ENCODE peak calls at places on chromosomes 16 and 17, in ten cellular contexts. P, R, I, M, Q, O, J, T, E and U are unnamed samples.

GRCh38 chr17:77615672-77616242 is 342.7 kb upstream of the TNRC6C start:
- DNase-seq in T (no peak), O (no peak), M (no peak), E (no peak), P (no peak), J (no peak), I (no peak), Q (no peak), R (no peak), U (no peak)

GRCh38 chr16:67177743-67178699 is 5.7 kb downstream of the MATCAP1 start:
- DNase-seq in R (peak), Q (peak), J (no peak), T (peak), O (no peak), E (peak), M (peak), P (no peak), I (no peak), U (no peak)

GRCh38 chr17:50710025-50710424 is 2.3 kb upstream of the ANKRD40 start:
- DNase-seq in T (no peak), R (no peak), I (no peak), Q (no peak), P (no peak), E (no peak), M (no peak), J (no peak), O (no peak), U (no peak)

GRCh38 chr16:56824335-56824734 is 40.7 kb upstream of the SLC12A3 start:
- DNase-seq in Q (no peak), P (no peak), I (peak), M (no peak), E (no peak), T (no peak), O (no peak), R (no peak), J (no peak), U (no peak)

GRCh38 chr16:78474762-78475161 is 375.3 kb downstream of the WWOX start:
- DNase-seq in O (no peak), M (no peak), E (no peak), Q (no peak), R (no peak), J (no peak), P (no peak), T (no peak), I (no peak), U (no peak)

GRCh38 chr17:82205720-82206508 is 6.7 kb downstream of the CCDC57 start:
- DNase-seq in R (peak), Q (peak), M (peak), I (peak), T (peak), E (peak), O (peak), P (peak), J (peak), U (peak)

GRCh38 chr16:81841709-81842108 is 62.6 kb downstream of the PLCG2 start:
- DNase-seq in P (no peak), O (no peak), I (no peak), E (peak), M (no peak), J (no peak), T (no peak), R (no peak), Q (peak), U (no peak)

GRCh38 chr16:57266531-57267268 is 17.8 kb downstream of the PLLP start:
- DNase-seq in T (no peak), O (no peak), I (no peak), Q (peak), M (no peak), R (no peak), P (no peak), E (no peak), J (no peak), U (peak)

GRCh38 chr16:35525979-35526590 is 2066.7 kb downstream of the TP53TG3F start:
- DNase-seq in M (no peak), O (no peak), T (no peak), Q (no peak), P (no peak), J (no peak), R (no peak), E (no peak), I (no peak), U (no peak)

GRCh38 chr16:1312459-1312801 is 3.0 kb downstream of the UBE2I start:
- DNase-seq in Q (no peak), M (no peak), O (no peak), J (no peak), T (no peak), P (no peak), E (no peak), R (no peak), I (no peak), U (no peak)

GRCh38 chr16:65415460-65415859 is 293.6 kb upstream of the CDH11 start:
- DNase-seq in I (peak), Q (no peak), P (no peak), M (peak), R (no peak), E (no peak), J (no peak), O (no peak), T (no peak), U (no peak)

GRCh38 chr16:22335668-22336246 is 38.5 kb downstream of the POLR3E start:
- DNase-seq in P (no peak), T (no peak), Q (no peak), I (no peak), M (no peak), J (no peak), O (no peak), E (no peak), R (no peak), U (no peak)

GRCh38 chr16:6573577-6573976 is 759.1 kb upstream of the RBFOX1 start:
- DNase-seq in P (no peak), E (no peak), J (no peak), R (no peak), O (no peak), M (no peak), I (no peak), T (peak), Q (no peak), U (no peak)

GRCh38 chr17:8935194-8935593 is 30.3 kb downstream of the PIK3R5 start:
- DNase-seq in P (no peak), M (peak), Q (peak), E (peak), I (peak), T (no peak), O (peak), R (no peak), J (peak), U (no peak)

GRCh38 chr17:73641779-73642580 is 2.3 kb downstream of the SDK2 start:
- DNase-seq in T (peak), R (no peak), P (no peak), J (no peak), I (no peak), E (no peak), O (no peak), M (no peak), Q (no peak), U (no peak)

GRCh38 chr17:37790153-37790552 is 45.3 kb upstream of the HNF1B start:
- DNase-seq in J (no peak), P (no peak), E (no peak), O (no peak), Q (no peak), M (no peak), I (no peak), R (no peak), T (no peak), U (no peak)

GRCh38 chr16:86697715-86698114 is 119.4 kb downstream of the FOXL1 start:
- DNase-seq in R (no peak), E (no peak), Q (no peak), I (no peak), M (peak), J (no peak), P (no peak), T (no peak), O (no peak), U (no peak)

GRCh38 chr17:1498869-1499268 is 6.4 kb upstream of the MYO1C start:
- DNase-seq in E (no peak), P (no peak), Q (no peak), O (no peak), T (no peak), M (peak), I (no peak), J (no peak), R (no peak), U (no peak)

GRCh38 chr17:53134546-53134945 is 688.2 kb upstream of the KIF2B start:
- DNase-seq in T (no peak), O (no peak), P (no peak), Q (no peak), M (no peak), R (no peak), E (no peak), J (no peak), I (no peak), U (no peak)

GRCh38 chr16:25501530-25502255 is 190.1 kb upstream of the HS3ST4 start:
- DNase-seq in R (no peak), Q (no peak), J (no peak), M (no peak), O (no peak), E (no peak), P (no peak), T (no peak), I (no peak), U (peak)

GRCh38 chr17:42985225-42985624 is 4.9 kb downstream of the RUNDC1 start:
- DNase-seq in M (no peak), R (no peak), Q (no peak), J (no peak), P (no peak), O (no peak), E (no peak), I (no peak), T (no peak), U (no peak)

GRCh38 chr17:39603304-39604016 is 4.3 kb downstream of the NEUROD2 start:
- DNase-seq in R (no peak), E (no peak), O (no peak), M (no peak), P (no peak), T (no peak), Q (no peak), J (no peak), I (no peak), U (no peak)

GRCh38 chr17:45123930-45124796 is 8.2 kb downstream of the PLCD3 start:
- DNase-seq in J (no peak), Q (no peak), T (no peak), R (no peak), O (no peak), I (peak), P (no peak), M (peak), E (peak), U (no peak)

GRCh38 chr17:50364715-50365114 is 8.3 kb downstream of the MRPL27 start:
- DNase-seq in P (no peak), J (no peak), O (no peak), M (peak), R (no peak), E (no peak), Q (no peak), T (no peak), I (no peak), U (no peak)

GRCh38 chr16:12675852-12676251 is 127.8 kb downstream of the CPPED1 start:
- DNase-seq in Q (no peak), J (no peak), M (peak), I (peak), O (no peak), P (no peak), E (no peak), T (no peak), R (no peak), U (no peak)

GRCh38 chr17:78735832-78736525 is 46.1 kb downstream of the CYTH1 start:
- DNase-seq in T (no peak), M (peak), I (peak), E (no peak), Q (peak), J (no peak), O (no peak), P (no peak), R (no peak), U (no peak)

GRCh38 chr17:35764123-35764991 is 3.7 kb downstream of the C17orf50 start:
- DNase-seq in R (peak), I (peak), Q (peak), O (peak), P (no peak), T (peak), J (peak), E (peak), M (peak), U (peak)

GRCh38 chr16:1167276-1168107 is 14.6 kb downstream of the CACNA1H start:
- DNase-seq in O (no peak), T (peak), I (no peak), J (no peak), Q (no peak), M (no peak), E (no peak), P (no peak), R (no peak), U (no peak)

GRCh38 chr16:89557230-89557935 is 3.1 kb upstream of the RPL13 start:
- DNase-seq in R (peak), T (no peak), J (peak), Q (peak), M (peak), E (peak), I (peak), O (peak), P (no peak), U (peak)